ENCODE peak calls at places on chromosomes 5 and 9, in eight cellular contexts. C, Y, W, O, G, B, H and M are unnamed samples.

GRCh38 chr5:67612961-67613360 is 416.4 kb upstream of the CD180 start:
- DNase-seq in C (no peak), Y (no peak), W (no peak), O (no peak), G (no peak), B (no peak), H (no peak), M (no peak)

GRCh38 chr5:126535856-126536545 is 59.0 kb downstream of the ALDH7A1 start:
- DNase-seq in C (no peak), Y (no peak), W (no peak), O (no peak), G (no peak), B (no peak), H (no peak), M (no peak)

GRCh38 chr9:121783126-121783522 is 131.7 kb downstream of the DAB2IP start:
- DNase-seq in C (no peak), Y (no peak), W (no peak), O (no peak), G (no peak), B (no peak), H (no peak), M (no peak)

GRCh38 chr5:95848701-95849100 is 26.2 kb upstream of the GLRX start:
- DNase-seq in C (no peak), Y (no peak), W (no peak), O (no peak), G (no peak), B (no peak), H (no peak), M (no peak)

GRCh38 chr5:32312194-32312681 is 501 bp downstream of the MTMR12 start:
- DNase-seq in C (peak), Y (peak), W (peak), O (peak), G (peak), B (peak), H (peak), M (peak)

GRCh38 chr5:96984506-96985192 is 48.8 kb downstream of the LNPEP start:
- DNase-seq in C (peak), Y (no peak), W (peak), O (no peak), G (no peak), B (no peak), H (no peak), M (peak)

GRCh38 chr5:72653586-72653985 is 146.4 kb upstream of the ZNF366 start:
- DNase-seq in C (no peak), Y (no peak), W (no peak), O (no peak), G (no peak), B (no peak), H (no peak), M (no peak)

GRCh38 chr5:594241-594860 is 17.8 kb upstream of the CEP72 start:
- DNase-seq in C (no peak), Y (no peak), W (no peak), O (no peak), G (no peak), B (no peak), H (no peak), M (no peak)

GRCh38 chr5:36889264-36889663 is 12.7 kb downstream of the NIPBL start:
- DNase-seq in C (no peak), Y (no peak), W (no peak), O (no peak), G (no peak), B (no peak), H (no peak), M (no peak)

GRCh38 chr5:98784411-98784810 is 10.9 kb downstream of the RGMB start:
- DNase-seq in C (no peak), Y (no peak), W (no peak), O (no peak), G (no peak), B (no peak), H (no peak), M (no peak)

GRCh38 chr5:28430565-28431178 is 1392.3 kb upstream of the CDH9 start:
- DNase-seq in C (no peak), Y (no peak), W (no peak), O (no peak), G (no peak), B (no peak), H (no peak), M (no peak)

GRCh38 chr5:68292316-68292715 is 76.8 kb downstream of the PIK3R1 start:
- DNase-seq in C (no peak), Y (no peak), W (no peak), O (no peak), G (no peak), B (no peak), H (no peak), M (no peak)

GRCh38 chr5:176611435-176611834 is 1.5 kb upstream of the GPRIN1 start:
- DNase-seq in C (peak), Y (peak), W (no peak), O (peak), G (peak), B (peak), H (peak), M (peak)

GRCh38 chr5:173098787-173099186 is 42.6 kb downstream of the CREBRF start:
- DNase-seq in C (no peak), Y (no peak), W (no peak), O (no peak), G (no peak), B (no peak), H (no peak), M (no peak)

GRCh38 chr5:128196791-128197190 is 113.2 kb downstream of the SLC12A2 start:
- DNase-seq in C (no peak), Y (no peak), W (no peak), O (no peak), G (no peak), B (no peak), H (no peak), M (no peak)

GRCh38 chr9:96061293-96061987 is 185.9 kb downstream of the ERCC6L2 start:
- DNase-seq in C (peak), Y (peak), W (peak), O (peak), G (peak), B (peak), H (peak), M (peak)

GRCh38 chr5:175853573-175854230 is 17.7 kb upstream of the CPLX2 start:
- DNase-seq in C (no peak), Y (no peak), W (no peak), O (no peak), G (no peak), B (no peak), H (no peak), M (no peak)

GRCh38 chr5:138186002-138186447 is 7.1 kb downstream of the KIF20A start:
- DNase-seq in C (no peak), Y (no peak), W (no peak), O (no peak), G (no peak), B (no peak), H (no peak), M (no peak)

GRCh38 chr5:138696501-138696900 is 56.7 kb upstream of the CTNNA1 start:
- DNase-seq in C (peak), Y (no peak), W (no peak), O (no peak), G (no peak), B (peak), H (no peak), M (peak)

GRCh38 chr5:89241186-89241585 is 358.2 kb upstream of the MEF2C start:
- DNase-seq in C (peak), Y (no peak), W (no peak), O (no peak), G (no peak), B (no peak), H (no peak), M (no peak)